ENCODE peak calls at places on chromosomes 3 and 15, in four cellular contexts. M is IMR-90, V is A549, R is HepG2. A is an unnamed sample.
A peak's percentile ranks its signal among the peaks of the same experiment; 100 is the strongest.

GRCh38 chr15:69860921-69861320 is 236.8 kb downstream of the TLE3 start:
- DNase-seq in M (no peak), V (no peak), R (no peak), A (no peak)

GRCh38 chr3:186476044-186476468 is 68.1 kb downstream of the CRYGS start:
- DNase-seq in M (peak; percentile 20), V (no peak), R (no peak), A (no peak)

GRCh38 chr15:32089851-32090359 is 59.6 kb downstream of the CHRNA7 start:
- DNase-seq in M (no peak), V (no peak), R (no peak), A (no peak)

GRCh38 chr3:73542127-73542526 is 82.6 kb downstream of the PDZRN3 start:
- DNase-seq in M (no peak), V (no peak), R (no peak), A (no peak)

GRCh38 chr15:55106155-55106554 is 90.6 kb downstream of the RSL24D1 start:
- DNase-seq in M (no peak), V (no peak), R (no peak), A (no peak)

GRCh38 chr3:117059990-117060338 is 350.4 kb downstream of the TUSC7 start:
- DNase-seq in M (no peak), V (no peak), R (no peak), A (no peak)

GRCh38 chr3:194537732-194538247 is 51.0 kb upstream of the ATP13A3 start:
- DNase-seq in M (peak; percentile 87), V (no peak), R (peak; percentile 67), A (no peak)

GRCh38 chr15:41276821-41277220 is 45.8 kb downstream of the CHP1 start:
- DNase-seq in M (no peak), V (no peak), R (no peak), A (no peak)

GRCh38 chr15:96764501-96764900 is 434.0 kb downstream of the NR2F2 start:
- DNase-seq in M (no peak), V (no peak), R (no peak), A (no peak)

DNA sequence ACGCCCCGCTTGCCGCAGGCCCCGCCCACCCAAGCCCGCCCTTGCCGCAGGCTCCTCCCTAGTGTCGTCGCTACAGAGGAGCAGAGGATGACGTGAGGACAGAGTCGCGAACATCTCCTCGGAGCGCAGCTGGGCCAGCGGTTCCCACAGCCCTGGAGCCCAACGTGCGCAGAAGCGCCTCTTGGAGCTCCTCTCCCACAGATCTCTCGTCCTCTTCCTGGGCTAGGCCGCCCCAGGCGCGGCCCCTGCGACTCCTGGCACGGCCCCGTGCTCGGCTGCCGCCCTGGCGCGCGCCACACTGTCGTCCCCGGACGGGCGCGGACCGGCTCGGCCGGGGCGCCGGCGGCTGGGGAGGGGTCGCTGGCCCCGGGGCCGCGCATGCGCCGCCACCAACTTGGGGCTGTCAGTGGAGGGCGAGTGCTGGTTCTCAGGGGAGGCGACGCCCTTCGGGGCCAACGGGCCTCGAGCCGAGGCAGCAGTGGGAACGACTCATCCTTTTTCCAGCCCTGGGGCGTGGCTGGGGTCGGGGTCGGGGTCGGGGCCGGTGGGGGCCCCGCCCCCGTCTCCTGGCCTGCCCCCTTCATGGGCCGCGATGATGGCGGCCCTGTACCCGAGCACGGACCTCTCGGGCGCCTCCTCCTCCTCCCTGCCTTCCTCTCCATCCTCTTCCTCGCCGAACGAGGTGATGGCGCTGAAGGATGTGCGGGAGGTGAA is at the start of gene TRPC1:
- DNase-seq in M (peak; percentile 69), V (peak; percentile 87), R (peak; percentile 76), A (peak; percentile 95)
- TF ChIP-seq MAZ in M (no peak), V (no peak), R (peak; percentile 30), A (peak; percentile 18)

GRCh38 chr15:64740361-64741170 is 34.8 kb downstream of the RBPMS2 start:
- DNase-seq in M (peak; percentile 77), V (peak; percentile 41), R (peak; percentile 26), A (peak; percentile 55)

GRCh38 chr15:64742921-64743320 is 32.5 kb downstream of the RBPMS2 start:
- DNase-seq in M (no peak), V (no peak), R (no peak), A (no peak)

GRCh38 chr15:64739216-64739976 is 36.0 kb downstream of the RBPMS2 start:
- DNase-seq in M (peak; percentile 31), V (no peak), R (no peak), A (no peak)

GRCh38 chr15:64742385-64742784 is 33.0 kb downstream of the RBPMS2 start:
- DNase-seq in M (no peak), V (no peak), R (no peak), A (no peak)

GRCh38 chr15:64738231-64739095 is 36.9 kb downstream of the RBPMS2 start:
- DNase-seq in M (no peak), V (no peak), R (no peak), A (no peak)
- TF ChIP-seq BHLHE40 in M (no peak), V (no peak), R (no peak), A (no peak)

DNA sequence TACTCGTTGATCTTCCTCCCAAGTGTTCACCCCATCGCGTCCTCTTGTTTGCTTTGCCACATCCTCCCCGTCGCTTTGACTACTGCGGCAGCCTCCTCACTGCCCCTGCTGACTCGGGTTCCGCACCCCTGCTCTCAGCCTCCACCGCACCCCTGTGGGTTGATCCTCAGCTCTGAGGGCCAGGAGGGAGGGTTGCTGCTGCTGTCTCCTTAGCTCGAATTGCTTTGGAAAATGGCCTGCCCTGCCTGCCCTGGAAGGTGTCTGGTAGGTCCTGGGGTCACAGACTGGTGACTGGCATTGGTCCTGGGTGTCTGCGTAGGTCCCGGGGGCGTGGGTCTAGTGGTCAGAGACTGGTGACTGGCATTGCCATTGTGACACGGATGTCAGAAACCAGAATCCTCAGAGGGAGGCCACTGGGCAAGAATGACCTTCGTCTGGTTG is 9.4 kb downstream of the MUC4 start:
- DNase-seq in M (no peak), V (no peak), R (no peak), A (no peak)
- TF ChIP-seq MAZ in M (no peak), V (no peak), R (no peak), A (no peak)

GRCh38 chr3:170809975-170810357 is 60.0 kb downstream of the RPL22L1 start:
- DNase-seq in M (peak; percentile 64), V (no peak), R (no peak), A (no peak)

GRCh38 chr3:170811515-170811914 is 58.5 kb downstream of the RPL22L1 start:
- DNase-seq in M (peak; percentile 60), V (no peak), R (no peak), A (no peak)

GRCh38 chr3:170808041-170808440 is 62.0 kb downstream of the RPL22L1 start:
- DNase-seq in M (no peak), V (no peak), R (no peak), A (no peak)

GRCh38 chr3:170806676-170807075 is 63.3 kb downstream of the RPL22L1 start:
- DNase-seq in M (no peak), V (no peak), R (no peak), A (no peak)

DNA sequence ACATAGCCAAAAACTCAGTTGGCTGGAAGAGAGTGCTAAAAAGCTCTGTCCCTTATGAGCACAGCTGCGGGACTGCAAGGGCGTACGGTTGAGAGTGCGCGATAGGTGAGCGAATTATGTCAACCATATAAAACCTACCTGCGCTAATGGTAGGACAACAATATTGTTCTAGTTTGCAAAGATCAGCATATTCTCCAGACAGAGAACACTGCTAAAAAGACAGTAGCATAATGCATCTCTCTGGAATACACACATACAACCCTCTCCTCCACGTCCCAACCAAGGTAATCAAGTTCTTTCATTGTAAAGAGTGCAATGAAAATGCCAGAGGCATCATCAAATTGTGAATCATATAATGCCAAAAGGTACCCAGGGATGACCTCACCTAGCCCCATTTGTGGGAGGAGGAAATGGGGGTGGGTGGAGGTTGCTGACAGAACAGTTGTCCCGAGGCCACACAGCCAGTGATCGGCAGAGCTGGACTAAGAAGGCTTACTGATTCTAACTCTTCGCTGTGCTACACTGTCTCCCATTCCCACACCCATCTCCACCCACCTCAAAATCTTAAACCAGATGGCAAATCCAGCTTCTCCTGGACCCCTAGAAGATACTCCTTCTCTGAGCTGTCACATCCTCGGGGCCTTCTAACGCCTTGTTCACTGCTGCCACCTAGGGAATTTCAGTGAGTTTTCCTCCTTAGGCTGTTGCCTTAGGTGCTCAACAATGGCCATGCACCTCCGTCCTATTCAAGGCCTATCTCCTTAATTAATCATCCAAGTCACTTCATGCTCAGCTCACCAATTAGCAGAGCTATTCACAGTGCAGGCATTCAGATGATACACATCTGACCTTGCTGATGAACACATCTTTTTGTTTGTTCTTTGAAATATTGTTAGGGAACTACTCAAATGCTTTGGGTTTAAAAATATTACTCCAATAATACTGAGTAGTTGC is 60.7 kb downstream of the RPL22L1 start:
- DNase-seq in M (peak; percentile 83), V (peak; percentile 19), R (peak; percentile 30), A (peak; percentile 58)
- TF ChIP-seq BHLHE40 in M (no peak), V (no peak), R (no peak), A (no peak)

GRCh38 chr15:23912191-23912590 is 225.1 kb upstream of the NDN start:
- DNase-seq in M (no peak), V (no peak), R (no peak), A (no peak)
- TF ChIP-seq MAZ in M (no peak), V (no peak), R (no peak), A (no peak)

GRCh38 chr3:197749601-197750395 is at the start of gene FYTTD1:
- DNase-seq in M (peak; percentile 84), V (peak; percentile 77), R (peak; percentile 50), A (peak; percentile 94)

GRCh38 chr3:197750863-197751737 is 1.4 kb downstream of the FYTTD1 start:
- DNase-seq in M (peak; percentile 43), V (no peak), R (no peak), A (no peak)

GRCh38 chr3:197749315-197749600 is 425 bp upstream of the FYTTD1 start:
- DNase-seq in M (peak; percentile 76), V (peak; percentile 53), R (no peak), A (peak; percentile 70)

GRCh38 chr3:197748597-197749314 is 927 bp upstream of the FYTTD1 start:
- DNase-seq in M (peak; percentile 43), V (no peak), R (no peak), A (no peak)

GRCh38 chr3:197750396-197750831 is 731 bp downstream of the FYTTD1 start:
- DNase-seq in M (peak; percentile 69), V (peak; percentile 66), R (no peak), A (peak; percentile 68)
- TF ChIP-seq BHLHE40 in M (no peak), V (no peak), R (no peak), A (no peak)

DNA sequence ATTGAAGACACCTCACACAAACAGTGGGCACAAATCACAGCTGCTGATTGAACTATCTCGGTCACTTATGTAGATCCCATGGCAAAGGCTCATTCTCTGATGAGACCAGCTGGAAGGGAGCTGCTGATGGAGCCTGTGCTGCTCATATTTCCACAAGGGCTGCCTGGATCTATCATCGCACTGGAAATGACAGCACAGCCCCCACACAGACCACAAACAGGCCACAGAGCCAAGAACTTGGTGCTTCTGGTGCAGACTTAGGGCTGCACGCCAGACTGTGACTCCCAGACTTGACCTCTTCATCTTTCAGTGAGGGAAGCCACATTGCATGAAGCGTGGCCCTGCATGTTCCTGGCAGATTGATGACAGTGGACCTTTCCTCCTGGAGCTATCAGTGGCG is 197.6 kb downstream of the MINAR1 start:
- DNase-seq in M (peak; percentile 41), V (no peak), R (no peak), A (no peak)
- TF ChIP-seq MAZ in M (no peak), V (no peak), R (no peak), A (no peak)

GRCh38 chr3:71010731-71011455 is 572.6 kb downstream of the FOXP1 start:
- DNase-seq in M (peak; percentile 31), V (no peak), R (no peak), A (peak; percentile 41)
- TF ChIP-seq BHLHE40 in M (no peak), V (no peak), R (no peak), A (no peak)

GRCh38 chr3:13574083-13574797 is 25.3 kb downstream of the FBLN2 start:
- DNase-seq in M (no peak), V (no peak), R (no peak), A (no peak)
- TF ChIP-seq MAZ in M (no peak), V (no peak), R (no peak), A (no peak)